ENCODE peak calls at places on chromosomes 4 and X, in eight cellular contexts. Y, H, Z, F, P, B, V and U are unnamed samples.

GRCh38 chrX:4638036-4638435 is 924.6 kb upstream of the PRKX start:
- DNase-seq in Y (no peak), H (no peak), Z (no peak), F (no peak), P (no peak), B (no peak), V (no peak), U (no peak)

GRCh38 chr4:136900706-136901105 is 631.6 kb downstream of the PCDH18 start:
- DNase-seq in Y (peak; percentile 13), H (no peak), Z (no peak), F (peak; percentile 40), P (no peak), B (no peak), V (no peak), U (no peak)

GRCh38 chr4:35520059-35520458 is 724.3 kb downstream of the ARAP2 start:
- DNase-seq in Y (no peak), H (no peak), Z (no peak), F (no peak), P (no peak), B (no peak), V (peak; percentile 36), U (no peak)

GRCh38 chrX:136768469-136769084 is 12.2 kb downstream of the ARHGEF6 start:
- DNase-seq in Y (peak; percentile 92), H (no peak), Z (no peak), F (peak; percentile 88), P (no peak), B (no peak), V (no peak), U (no peak)

GRCh38 chr4:61443813-61444510 is 243.8 kb downstream of the ADGRL3 start:
- DNase-seq in Y (peak; percentile 54), H (no peak), Z (no peak), F (no peak), P (peak; percentile 16), B (no peak), V (no peak), U (no peak)

GRCh38 chr4:4575284-4576211 is 33.7 kb upstream of the STX18 start:
- DNase-seq in Y (peak; percentile 44), H (peak; percentile 70), Z (peak; percentile 42), F (no peak), P (no peak), B (peak; percentile 69), V (peak; percentile 66), U (peak; percentile 49)

GRCh38 chr4:5836943-5837342 is 55.9 kb downstream of the CRMP1 start:
- DNase-seq in Y (no peak), H (no peak), Z (no peak), F (no peak), P (no peak), B (no peak), V (no peak), U (no peak)

GRCh38 chr4:39698424-39699009 is 581 bp downstream of the UBE2K start:
- DNase-seq in Y (peak; percentile 24), H (peak; percentile 58), Z (peak; percentile 55), F (no peak), P (no peak), B (peak; percentile 34), V (peak; percentile 32), U (peak; percentile 27)

GRCh38 chr4:89739589-89739988 is 97.4 kb downstream of the SNCA start:
- DNase-seq in Y (no peak), H (no peak), Z (no peak), F (no peak), P (no peak), B (no peak), V (no peak), U (no peak)

GRCh38 chr4:149690726-149691125 is 124.9 kb downstream of the IQCM start:
- DNase-seq in Y (no peak), H (no peak), Z (no peak), F (no peak), P (no peak), B (no peak), V (no peak), U (no peak)
- TF ChIP-seq CTCF in Y (no peak), H (peak; percentile 31), Z (no peak), F (no peak), P (peak; percentile 15), B (peak; percentile 14), V (no peak), U (no peak)

GRCh38 chr4:166459616-166460015 is 586.6 kb downstream of the TLL1 start:
- DNase-seq in Y (no peak), H (no peak), Z (no peak), F (no peak), P (no peak), B (no peak), V (no peak), U (no peak)

GRCh38 chr4:166460769-166461550 is 587.9 kb downstream of the TLL1 start:
- DNase-seq in Y (peak; percentile 10), H (no peak), Z (no peak), F (no peak), P (no peak), B (no peak), V (no peak), U (no peak)

GRCh38 chr4:166458756-166459155 is 585.7 kb downstream of the TLL1 start:
- DNase-seq in Y (no peak), H (no peak), Z (no peak), F (no peak), P (peak; percentile 4), B (no peak), V (no peak), U (no peak)
- TF ChIP-seq CTCF in Y (no peak), H (no peak), Z (no peak), F (no peak), P (no peak), B (no peak), V (no peak), U (no peak)

GRCh38 chr4:169377367-169377766 is 106.6 kb upstream of the SH3RF1 start:
- DNase-seq in Y (no peak), H (no peak), Z (no peak), F (no peak), P (no peak), B (no peak), V (no peak), U (no peak)
- TF ChIP-seq CTCF in Y (no peak), H (no peak), Z (no peak), F (no peak), P (no peak), B (no peak), V (no peak), U (no peak)

DNA sequence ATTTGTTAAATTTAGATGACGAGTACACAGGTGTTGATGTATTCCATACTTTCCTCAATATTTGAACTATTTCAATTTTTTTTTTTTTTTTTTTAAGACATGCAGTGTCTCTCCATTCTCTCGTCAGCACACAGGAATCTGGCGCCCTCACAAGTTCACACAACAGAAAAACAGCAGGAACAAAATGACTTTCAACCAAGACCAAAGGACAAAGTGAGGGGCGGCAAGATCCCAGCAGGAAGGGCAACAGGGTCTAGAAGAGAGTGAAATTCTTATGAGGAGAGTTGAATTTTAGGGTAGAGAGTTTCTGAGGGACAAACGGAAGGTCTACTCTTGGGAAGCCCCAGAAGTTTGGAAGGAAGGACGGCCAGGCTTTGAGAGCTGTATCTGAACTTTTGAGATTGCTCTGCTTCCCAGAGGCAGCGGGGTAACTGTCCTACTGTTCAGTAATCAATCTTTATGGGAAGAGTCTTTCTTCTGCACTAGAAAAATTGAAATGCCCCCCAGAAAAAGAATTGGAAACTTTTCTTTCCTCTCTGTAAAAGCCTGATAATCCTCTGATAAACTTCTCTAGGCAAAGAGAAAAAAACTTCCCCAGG is 760.2 kb downstream of the RAB28 start:
- DNase-seq in Y (no peak), H (no peak), Z (peak; percentile 12), F (no peak), P (no peak), B (no peak), V (no peak), U (no peak)
- TF ChIP-seq CTCF in Y (no peak), H (no peak), Z (no peak), F (peak; percentile 9), P (no peak), B (peak; percentile 11), V (no peak), U (no peak)